ENCODE peak calls at places on chromosome 16, in six cellular contexts. G is CD8-positive, alpha-beta T cell; O is osteocyte; X is GM10248; T is dorsolateral prefrontal cortex; B is mucosa of descending colon. Y is an unnamed sample.

GRCh38 chr16:88478115-88478514 is 25.0 kb downstream of the ZFPM1 start:
- DNase-seq in B (no peak), O (no peak), G (peak; percentile 43), X (no peak), T (no peak), Y (no peak)

GRCh38 chr16:30926937-30927788 is 3.8 kb downstream of the FBXL19 start:
- DNase-seq in T (no peak), X (no peak), B (no peak), O (no peak), G (no peak), Y (no peak)

GRCh38 chr16:19130385-19130784 is 16.6 kb downstream of the ITPRIPL2 start:
- DNase-seq in G (no peak), X (no peak), O (no peak), B (no peak), T (no peak), Y (no peak)

GRCh38 chr16:73369841-73370240 is 321.9 kb upstream of the ZFHX3 start:
- DNase-seq in T (no peak), B (no peak), G (no peak), X (no peak), O (no peak), Y (no peak)

GRCh38 chr16:22664561-22664997 is 149.4 kb upstream of the HS3ST2 start:
- DNase-seq in B (no peak), X (peak; percentile 53), G (no peak), T (no peak), O (peak; percentile 80), Y (no peak)

GRCh38 chr16:71929048-71929447 is 33.7 kb downstream of the IST1 start:
- DNase-seq in O (no peak), T (no peak), B (no peak), G (no peak), X (no peak), Y (no peak)

GRCh38 chr16:25228372-25228771 is 11.6 kb downstream of the AQP8 start:
- DNase-seq in O (no peak), G (no peak), X (no peak), T (no peak), B (no peak), Y (no peak)

GRCh38 chr16:55703003-55704001 is 47.5 kb downstream of the SLC6A2 start:
- DNase-seq in G (no peak), X (peak; percentile 32), T (no peak), B (peak; percentile 66), O (no peak), Y (no peak)

GRCh38 chr16:1428511-1428910 is 2.4 kb upstream of the PERCC1 start:
- DNase-seq in X (peak; percentile 75), O (no peak), G (peak; percentile 28), T (no peak), B (peak; percentile 32), Y (no peak)

GRCh38 chr16:72819345-72819744 is 228.6 kb downstream of the ZFHX3 start:
- DNase-seq in B (no peak), X (no peak), G (no peak), T (no peak), O (no peak), Y (no peak)

GRCh38 chr16:63714876-63715275 is 1407.0 kb downstream of the CDH11 start:
- DNase-seq in O (no peak), X (no peak), B (no peak), T (no peak), G (no peak), Y (no peak)

GRCh38 chr16:595094-595528 is 5.2 kb downstream of the RAB40C start:
- DNase-seq in B (no peak), X (no peak), O (no peak), G (no peak), T (no peak), Y (no peak)

GRCh38 chr16:47375423-47375822 is 85.4 kb downstream of the ITFG1 start:
- DNase-seq in O (no peak), X (no peak), G (no peak), T (no peak), B (no peak), Y (no peak)

GRCh38 chr16:69769404-69769803 is 7.3 kb downstream of the WWP2 start:
- DNase-seq in G (no peak), B (no peak), O (no peak), T (no peak), X (no peak), Y (no peak)

GRCh38 chr16:13325396-13325795 is 424.0 kb downstream of the SHISA9 start:
- DNase-seq in X (no peak), G (no peak), O (no peak), T (no peak), B (no peak), Y (no peak)

GRCh38 chr16:76201385-76201784 is 75.8 kb upstream of the CNTNAP4 start:
- DNase-seq in X (no peak), T (no peak), O (no peak), B (no peak), G (no peak), Y (no peak)

GRCh38 chr16:52022177-52022576 is 524.8 kb downstream of the TOX3 start:
- DNase-seq in T (no peak), O (no peak), B (no peak), G (no peak), X (no peak), Y (no peak)

GRCh38 chr16:89765292-89765810 is 44.0 kb downstream of the ZNF276 start:
- DNase-seq in B (peak; percentile 9), O (no peak), X (no peak), G (no peak), T (no peak), Y (no peak)

GRCh38 chr16:10750793-10751192 is 7.2 kb downstream of the NUBP1 start:
- DNase-seq in B (no peak), T (no peak), X (no peak), G (no peak), O (no peak), Y (no peak)

GRCh38 chr16:10753670-10754069 is 10.0 kb downstream of the NUBP1 start:
- DNase-seq in B (no peak), O (no peak), T (no peak), G (no peak), X (no peak), Y (no peak)

GRCh38 chr16:10749680-10750035 is 6.0 kb downstream of the NUBP1 start:
- DNase-seq in G (no peak), T (no peak), X (no peak), O (no peak), B (no peak), Y (no peak)

GRCh38 chr16:10752843-10753523 is 9.3 kb downstream of the NUBP1 start:
- DNase-seq in B (peak; percentile 73), X (peak; percentile 49), O (no peak), G (no peak), T (no peak), Y (no peak)

GRCh38 chr16:10751291-10751697 is 7.7 kb downstream of the NUBP1 start:
- DNase-seq in T (no peak), X (no peak), O (no peak), G (no peak), B (no peak), Y (no peak)
- TF ChIP-seq CTCF in T (no peak), X (peak; percentile 46), O (no peak), G (no peak), B (no peak), Y (no peak)

GRCh38 chr16:5058476-5058875 is 7.3 kb downstream of the C16orf89 start:
- DNase-seq in T (no peak), O (no peak), G (no peak), B (no peak), X (no peak), Y (no peak)

GRCh38 chr16:5054876-5055865 is 10.6 kb downstream of the C16orf89 start:
- DNase-seq in G (no peak), T (no peak), O (no peak), B (no peak), X (no peak), Y (no peak)

GRCh38 chr16:5060073-5060641 is 5.6 kb downstream of the C16orf89 start:
- DNase-seq in G (no peak), O (no peak), X (no peak), T (no peak), B (no peak), Y (no peak)

GRCh38 chr16:5059386-5060072 is 6.2 kb downstream of the C16orf89 start:
- DNase-seq in X (no peak), G (no peak), O (no peak), B (no peak), T (no peak), Y (no peak)

GRCh38 chr16:5056347-5056746 is 9.4 kb downstream of the C16orf89 start:
- DNase-seq in T (no peak), X (peak; percentile 69), B (peak; percentile 40), G (peak; percentile 39), O (no peak), Y (no peak)
- TF ChIP-seq CTCF in T (peak; percentile 36), X (peak; percentile 51), B (peak; percentile 17), G (peak; percentile 35), O (peak; percentile 38), Y (peak; percentile 62)

GRCh38 chr16:54454616-54455015 is 168.0 kb upstream of the IRX3 start:
- DNase-seq in O (no peak), T (no peak), B (no peak), X (no peak), G (no peak), Y (no peak)
- TF ChIP-seq CTCF in O (no peak), T (no peak), B (no peak), X (no peak), G (no peak), Y (no peak)

GRCh38 chr16:29805232-29806095 is 865 bp upstream of the MAZ start:
- DNase-seq in G (peak; percentile 98), T (peak; percentile 95), B (peak; percentile 99), O (peak; percentile 99), X (peak; percentile 94), Y (peak; percentile 98)
- TF ChIP-seq CTCF in G (no peak), T (peak; percentile 38), B (no peak), O (no peak), X (no peak), Y (peak; percentile 34)

DNA sequence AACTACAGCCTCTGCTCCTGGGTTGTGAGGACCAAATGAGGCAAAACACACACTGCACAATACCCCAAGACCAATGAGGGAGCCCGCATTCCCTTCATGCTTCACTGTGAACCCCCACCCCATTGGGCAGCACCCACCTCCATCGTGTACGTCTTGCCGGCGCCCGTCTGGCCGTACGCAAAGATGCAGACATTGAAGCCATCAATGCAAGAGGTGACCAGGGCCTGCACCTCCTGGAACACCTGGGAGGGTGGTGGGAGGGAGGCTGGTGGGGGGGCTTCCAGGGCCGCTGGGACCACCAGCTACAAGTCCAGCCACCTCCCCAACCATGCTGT is 28.4 kb downstream of the KATNB1 start:
- DNase-seq in B (no peak), O (no peak), T (no peak), X (no peak), G (no peak), Y (no peak)
- TF ChIP-seq CTCF in B (no peak), O (no peak), T (no peak), X (no peak), G (no peak), Y (no peak)

DNA sequence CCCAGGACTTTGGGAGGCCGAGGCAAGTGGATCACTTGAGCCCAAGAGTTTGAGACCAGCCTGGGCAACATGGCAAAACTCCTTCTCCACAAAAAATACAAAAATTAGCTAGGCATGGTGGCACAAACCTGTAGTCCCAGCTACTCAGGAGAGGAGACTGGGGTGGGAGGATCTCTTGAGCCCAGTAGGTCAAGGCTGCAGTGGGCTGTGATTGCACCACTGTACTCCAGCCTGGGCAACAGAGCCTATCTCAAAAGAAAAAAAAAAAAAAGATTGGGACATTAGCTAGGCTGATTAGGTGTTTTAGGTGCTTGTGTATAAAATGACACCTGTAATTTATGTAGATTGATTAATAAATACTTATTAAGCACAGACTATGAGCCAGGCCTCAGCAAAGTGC is 10.1 kb downstream of the GFOD2 start:
- DNase-seq in B (no peak), O (no peak), X (no peak), G (no peak), T (no peak), Y (no peak)
- TF ChIP-seq CTCF in B (no peak), O (no peak), X (no peak), G (no peak), T (no peak), Y (no peak)

GRCh38 chr16:85504242-85504641 is 108.9 kb upstream of the GSE1 start:
- DNase-seq in T (no peak), X (no peak), O (no peak), B (no peak), G (no peak), Y (no peak)
- TF ChIP-seq CTCF in T (no peak), X (no peak), O (no peak), B (no peak), G (no peak), Y (no peak)

Y was measured in type B pancreatic cell.